ENCODE peak calls at places on chromosomes 5 and 9, in six cellular contexts. One of them, this sample, is unnamed. For H3K27me3, the result is how much of the 10 kb centered on the place peaks cover.

GRCh38 chr9:134283111-134283515 is 43.1 kb upstream of the RXRA start:
- DNase-seq in GM06990: no peak
- DNase-seq in stomach: peak
- DNase-seq in right atrium auricular region: peak
- DNase-seq in endodermal cell: no peak
- DNase-seq in heart right ventricle: peak
- DNase-seq in this sample: peak

GRCh38 chr5:447501-447900 is 4.5 kb downstream of the EXOC3 start:
- DNase-seq in heart right ventricle: peak
- DNase-seq in endodermal cell: peak
- DNase-seq in GM06990: no peak
- DNase-seq in stomach: no peak
- DNase-seq in right atrium auricular region: no peak
- DNase-seq in this sample: peak

GRCh38 chr5:61466017-61466416 is 134.0 kb downstream of the ZSWIM6 start:
- DNase-seq in endodermal cell: no peak
- DNase-seq in stomach: no peak
- DNase-seq in GM06990: no peak
- DNase-seq in right atrium auricular region: no peak
- DNase-seq in heart right ventricle: no peak
- DNase-seq in this sample: no peak

GRCh38 chr9:134944916-134945315 is 27.2 kb upstream of the FCN1 start:
- DNase-seq in heart right ventricle: no peak
- DNase-seq in stomach: no peak
- DNase-seq in right atrium auricular region: no peak
- DNase-seq in endodermal cell: no peak
- DNase-seq in GM06990: no peak
- DNase-seq in this sample: no peak

GRCh38 chr9:86547596-86547995 is 193.4 kb upstream of the TUT7 start:
- DNase-seq in GM06990: no peak
- DNase-seq in stomach: no peak
- DNase-seq in endodermal cell: no peak
- DNase-seq in heart right ventricle: no peak
- DNase-seq in right atrium auricular region: no peak
- DNase-seq in this sample: no peak

GRCh38 chr9:88084816-88085215 is 53.5 kb downstream of the SPATA31C2 start:
- DNase-seq in endodermal cell: no peak
- DNase-seq in heart right ventricle: no peak
- DNase-seq in right atrium auricular region: no peak
- DNase-seq in GM06990: no peak
- DNase-seq in stomach: no peak
- DNase-seq in this sample: no peak

GRCh38 chr5:171714286-171714685 is 71.3 kb upstream of the SMIM23 start:
- DNase-seq in heart right ventricle: no peak
- DNase-seq in stomach: no peak
- DNase-seq in right atrium auricular region: peak
- DNase-seq in endodermal cell: peak
- DNase-seq in GM06990: no peak
- DNase-seq in this sample: no peak

GRCh38 chr9:125631391-125632085 is 75.5 kb downstream of the MAPKAP1 start:
- DNase-seq in GM06990: peak
- DNase-seq in heart right ventricle: no peak
- DNase-seq in endodermal cell: no peak
- DNase-seq in stomach: no peak
- DNase-seq in right atrium auricular region: no peak
- DNase-seq in this sample: no peak

GRCh38 chr5:77145666-77146065 is 58.6 kb upstream of the ZBED3 start:
- DNase-seq in heart right ventricle: no peak
- DNase-seq in endodermal cell: no peak
- DNase-seq in GM06990: no peak
- DNase-seq in right atrium auricular region: no peak
- DNase-seq in stomach: no peak
- DNase-seq in this sample: no peak

DNA sequence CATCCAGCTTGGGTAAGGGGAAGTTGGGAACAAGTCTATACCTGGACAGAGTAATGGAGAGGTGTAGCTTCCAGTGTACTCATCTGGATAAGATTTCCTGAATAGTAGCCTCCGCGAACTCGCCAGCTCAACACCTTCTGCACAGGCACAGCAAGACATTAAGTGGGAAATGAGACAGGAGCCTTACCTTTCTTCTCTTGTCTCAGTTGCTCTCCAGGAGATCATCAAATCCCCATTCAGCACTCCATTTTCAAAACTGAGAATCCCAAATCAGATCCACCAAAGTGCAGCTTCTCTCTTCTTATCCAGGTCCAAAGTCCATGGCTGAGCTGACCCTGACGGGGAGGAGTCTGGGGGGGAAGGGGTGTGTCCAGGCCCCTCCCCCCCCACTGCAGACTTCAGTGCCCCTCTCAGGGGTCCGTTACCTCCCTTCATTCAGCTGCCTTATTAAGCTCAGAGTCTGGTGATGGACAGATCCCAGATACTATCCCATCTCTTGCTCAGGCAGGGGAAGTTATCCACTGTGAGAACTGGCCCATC is 5.9 kb upstream of the MGAT1 start:
- DNase-seq in heart right ventricle: no peak
- DNase-seq in endodermal cell: no peak
- DNase-seq in right atrium auricular region: no peak
- DNase-seq in stomach: no peak
- DNase-seq in GM06990: no peak
- DNase-seq in this sample: peak
- H3K4me3 ChIP-seq in heart right ventricle: peak
- H3K4me3 ChIP-seq in endodermal cell: peak
- H3K4me3 ChIP-seq in right atrium auricular region: peak
- H3K4me3 ChIP-seq in stomach: peak
- H3K4me3 ChIP-seq in GM06990: peak
- H3K4me3 ChIP-seq in this sample: peak

DNA sequence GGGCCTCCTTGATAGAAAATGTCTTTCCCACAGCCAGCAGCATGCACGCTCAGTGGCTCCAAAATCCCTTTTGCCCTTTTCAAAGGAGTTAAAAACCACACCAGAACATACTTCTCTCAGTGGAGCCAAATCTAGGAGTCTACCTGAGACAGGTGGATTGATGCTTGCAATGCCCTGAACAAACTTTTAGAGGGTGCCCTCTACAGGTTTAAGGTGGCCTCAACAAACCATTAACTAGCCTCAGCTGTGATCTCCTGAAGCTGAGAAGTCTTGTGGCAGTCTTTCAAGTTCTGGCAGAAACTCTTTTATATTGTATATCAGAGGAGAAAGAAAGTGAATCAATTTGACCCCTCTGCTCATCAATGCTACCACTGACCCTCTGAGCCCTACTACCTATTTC is 125.4 kb downstream of the MED27 start:
- DNase-seq in heart right ventricle: no peak
- DNase-seq in GM06990: no peak
- DNase-seq in stomach: no peak
- DNase-seq in right atrium auricular region: no peak
- DNase-seq in endodermal cell: peak
- DNase-seq in this sample: no peak
- TF ChIP-seq CTCF in heart right ventricle: peak
- TF ChIP-seq CTCF in GM06990: peak
- TF ChIP-seq CTCF in stomach: no peak
- TF ChIP-seq CTCF in right atrium auricular region: peak
- TF ChIP-seq CTCF in endodermal cell: peak
- TF ChIP-seq CTCF in this sample: no peak

GRCh38 chr5:148482697-148483462 is 99.1 kb downstream of the FBXO38 start:
- DNase-seq in heart right ventricle: peak
- DNase-seq in stomach: peak
- DNase-seq in GM06990: peak
- DNase-seq in endodermal cell: peak
- DNase-seq in right atrium auricular region: no peak
- DNase-seq in this sample: peak

GRCh38 chr5:148476302-148476701 is 92.5 kb downstream of the FBXO38 start:
- DNase-seq in GM06990: no peak
- DNase-seq in endodermal cell: no peak
- DNase-seq in stomach: no peak
- DNase-seq in right atrium auricular region: no peak
- DNase-seq in heart right ventricle: no peak
- DNase-seq in this sample: no peak

GRCh38 chr5:148474025-148474511 is 90.3 kb downstream of the FBXO38 start:
- DNase-seq in endodermal cell: no peak
- DNase-seq in right atrium auricular region: peak
- DNase-seq in stomach: no peak
- DNase-seq in GM06990: no peak
- DNase-seq in heart right ventricle: peak
- DNase-seq in this sample: no peak

GRCh38 chr5:148482196-148482595 is 98.4 kb downstream of the FBXO38 start:
- DNase-seq in endodermal cell: peak
- DNase-seq in right atrium auricular region: no peak
- DNase-seq in heart right ventricle: no peak
- DNase-seq in GM06990: no peak
- DNase-seq in stomach: no peak
- DNase-seq in this sample: no peak

DNA sequence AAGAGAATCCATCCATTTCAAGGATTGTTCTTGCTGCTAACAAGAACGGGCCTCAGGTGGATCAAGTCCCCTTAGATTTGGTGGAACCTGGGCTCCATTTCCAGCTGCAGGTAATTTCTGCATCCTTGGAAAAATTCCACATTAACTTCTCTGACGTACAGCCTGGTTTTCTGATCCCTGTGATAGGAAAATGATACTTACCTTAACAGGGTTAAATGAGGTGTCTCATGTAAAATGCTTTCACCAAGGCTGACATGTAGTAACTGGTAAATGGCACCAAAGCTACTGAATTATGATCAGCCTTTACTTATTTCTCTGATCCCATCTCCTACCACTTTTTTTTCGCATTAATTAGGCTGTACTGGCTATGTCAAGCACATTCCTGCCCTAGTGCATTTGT is 93.7 kb downstream of the FBXO38 start:
- DNase-seq in GM06990: no peak
- DNase-seq in stomach: no peak
- DNase-seq in endodermal cell: no peak
- DNase-seq in heart right ventricle: no peak
- DNase-seq in right atrium auricular region: no peak
- DNase-seq in this sample: no peak
- H3K27me3 ChIP-seq in GM06990: under half
- H3K27me3 ChIP-seq in stomach: under half
- H3K27me3 ChIP-seq in endodermal cell: under half
- H3K27me3 ChIP-seq in heart right ventricle: under half
- H3K27me3 ChIP-seq in right atrium auricular region: under half
- H3K27me3 ChIP-seq in this sample: under half

DNA sequence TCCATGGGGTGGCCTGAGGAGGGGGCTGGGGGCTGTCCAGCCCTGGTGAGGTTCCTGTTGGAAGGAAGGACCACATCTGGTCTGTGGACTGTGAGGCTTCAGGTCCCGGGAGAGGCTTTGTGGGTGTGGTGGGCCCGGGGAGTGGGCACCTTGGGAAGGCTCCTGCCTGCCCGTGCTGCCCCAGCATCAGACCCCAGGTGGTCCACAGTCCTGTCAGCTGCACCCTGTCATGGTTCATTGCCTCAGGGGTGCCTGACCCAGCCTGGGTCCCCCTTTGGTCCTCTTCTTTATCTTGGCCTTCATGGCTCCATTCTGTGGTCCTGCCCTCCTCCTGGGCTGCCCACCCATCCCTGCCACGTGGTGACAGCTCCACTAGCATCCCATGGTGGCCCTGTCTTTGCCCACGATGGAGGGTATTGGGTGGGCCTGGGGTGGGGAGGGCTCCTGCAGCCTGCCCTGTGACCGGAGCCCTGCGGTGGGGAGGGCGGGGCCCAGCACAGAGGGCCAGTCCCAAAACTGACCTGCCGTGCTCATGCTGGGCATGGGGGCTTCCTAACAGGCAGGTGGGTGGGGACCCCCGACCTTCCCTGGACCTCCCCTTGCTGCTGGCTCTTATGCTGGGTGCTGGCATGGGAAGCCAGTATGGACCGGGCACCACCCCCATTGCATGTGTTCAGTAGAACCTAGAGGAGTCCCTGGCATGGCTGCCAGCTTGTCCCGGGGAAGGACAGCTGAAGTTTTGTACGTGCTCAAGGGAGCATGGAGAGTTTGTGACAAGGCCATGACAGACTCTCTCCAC is 36.9 kb downstream of the WNK2 start:
- DNase-seq in stomach: no peak
- DNase-seq in right atrium auricular region: no peak
- DNase-seq in endodermal cell: no peak
- DNase-seq in heart right ventricle: peak
- DNase-seq in GM06990: no peak
- DNase-seq in this sample: no peak
- H3K4me3 ChIP-seq in stomach: no peak
- H3K4me3 ChIP-seq in right atrium auricular region: no peak
- H3K4me3 ChIP-seq in endodermal cell: no peak
- H3K4me3 ChIP-seq in heart right ventricle: no peak
- H3K4me3 ChIP-seq in GM06990: no peak
- H3K4me3 ChIP-seq in this sample: no peak

GRCh38 chr5:17257705-17258273 is 40.4 kb downstream of the BASP1 start:
- DNase-seq in right atrium auricular region: no peak
- DNase-seq in GM06990: peak
- DNase-seq in heart right ventricle: no peak
- DNase-seq in stomach: no peak
- DNase-seq in endodermal cell: no peak
- DNase-seq in this sample: no peak
- TF ChIP-seq CTCF in right atrium auricular region: no peak
- TF ChIP-seq CTCF in GM06990: no peak
- TF ChIP-seq CTCF in heart right ventricle: no peak
- TF ChIP-seq CTCF in stomach: no peak
- TF ChIP-seq CTCF in endodermal cell: peak
- TF ChIP-seq CTCF in this sample: no peak

GRCh38 chr5:81754621-81755020 is 3.7 kb upstream of the SSBP2 start:
- DNase-seq in stomach: no peak
- DNase-seq in heart right ventricle: no peak
- DNase-seq in GM06990: no peak
- DNase-seq in right atrium auricular region: no peak
- DNase-seq in endodermal cell: no peak
- DNase-seq in this sample: no peak
- H3K27me3 ChIP-seq in stomach: under half
- H3K27me3 ChIP-seq in heart right ventricle: under half
- H3K27me3 ChIP-seq in GM06990: under half
- H3K27me3 ChIP-seq in right atrium auricular region: under half
- H3K27me3 ChIP-seq in endodermal cell: under half
- H3K27me3 ChIP-seq in this sample: under half

GRCh38 chr9:111890254-111890791 is 6.3 kb upstream of the UGCG start:
- DNase-seq in GM06990: no peak
- DNase-seq in endodermal cell: no peak
- DNase-seq in right atrium auricular region: no peak
- DNase-seq in heart right ventricle: no peak
- DNase-seq in stomach: no peak
- DNase-seq in this sample: no peak
- H3K4me3 ChIP-seq in GM06990: no peak
- H3K4me3 ChIP-seq in endodermal cell: no peak
- H3K4me3 ChIP-seq in right atrium auricular region: no peak
- H3K4me3 ChIP-seq in heart right ventricle: no peak
- H3K4me3 ChIP-seq in stomach: no peak
- H3K4me3 ChIP-seq in this sample: no peak